ENCODE peak calls at places on chromosomes 6 and 20, in four cellular contexts. F is A549, S is HepG2, H is endothelial cell of umbilical vein. J is an unnamed sample.

GRCh38 chr6:74607934-74608333 is 597.9 kb downstream of the COL12A1 start:
- DNase-seq in F (no peak), S (no peak), H (peak), J (no peak)

GRCh38 chr6:163570579-163571231 is 156.2 kb downstream of the QKI start:
- DNase-seq in F (no peak), S (no peak), H (no peak), J (no peak)

GRCh38 chr20:44212792-44213191 is 2.2 kb upstream of the OSER1 start:
- DNase-seq in F (no peak), S (no peak), H (no peak), J (no peak)

GRCh38 chr6:155782320-155782730 is 326.7 kb upstream of the NOX3 start:
- DNase-seq in F (peak), S (no peak), H (peak), J (no peak)

GRCh38 chr6:8180327-8181161 is 78.2 kb upstream of the EEF1E1 start:
- DNase-seq in F (no peak), S (no peak), H (no peak), J (peak)

GRCh38 chr6:110652520-110652919 is 162.7 kb downstream of the CDK19 start:
- DNase-seq in F (no peak), S (no peak), H (no peak), J (no peak)

GRCh38 chr6:57283096-57283495 is 34.3 kb upstream of the PRIM2 start:
- DNase-seq in F (no peak), S (no peak), H (no peak), J (no peak)

GRCh38 chr6:139376054-139376355 is 1.6 kb upstream of the CITED2 start:
- DNase-seq in F (no peak), S (no peak), H (no peak), J (peak)

GRCh38 chr20:41200446-41201202 is 63.3 kb downstream of the PLCG1 start:
- DNase-seq in F (no peak), S (no peak), H (peak), J (no peak)

GRCh38 chr6:48826884-48827701 is 636.0 kb downstream of the MMUT start:
- DNase-seq in F (peak), S (no peak), H (peak), J (no peak)

GRCh38 chr6:4133941-4134838 is 1.2 kb downstream of the ECI2 start:
- DNase-seq in F (no peak), S (peak), H (peak), J (peak)

GRCh38 chr6:156111913-156112312 is 656.3 kb upstream of the NOX3 start:
- DNase-seq in F (no peak), S (no peak), H (no peak), J (no peak)

GRCh38 chr6:168469198-168469943 is 28.4 kb downstream of the SMOC2 start:
- DNase-seq in F (no peak), S (no peak), H (no peak), J (no peak)

GRCh38 chr20:63028461-63028921 is 21.7 kb upstream of the BHLHE23 start:
- DNase-seq in F (no peak), S (no peak), H (no peak), J (no peak)

GRCh38 chr6:23330632-23331031 is 761.3 kb downstream of the HDGFL1 start:
- DNase-seq in F (no peak), S (no peak), H (no peak), J (no peak)

GRCh38 chr20:7136886-7137285 is 369.4 kb downstream of the BMP2 start:
- DNase-seq in F (no peak), S (no peak), H (no peak), J (no peak)

GRCh38 chr6:13398421-13398994 is 70.2 kb upstream of the TBC1D7 start:
- DNase-seq in F (no peak), S (no peak), H (no peak), J (no peak)

GRCh38 chr20:60035486-60035885 is 77.3 kb downstream of the CDH26 start:
- DNase-seq in F (no peak), S (no peak), H (no peak), J (peak)

GRCh38 chr6:89853068-89853467 is 23.4 kb downstream of the CASP8AP2 start:
- DNase-seq in F (no peak), S (no peak), H (no peak), J (no peak)
- TF ChIP-seq MYC in F (no peak), S (no peak), H (no peak), J (no peak)

DNA sequence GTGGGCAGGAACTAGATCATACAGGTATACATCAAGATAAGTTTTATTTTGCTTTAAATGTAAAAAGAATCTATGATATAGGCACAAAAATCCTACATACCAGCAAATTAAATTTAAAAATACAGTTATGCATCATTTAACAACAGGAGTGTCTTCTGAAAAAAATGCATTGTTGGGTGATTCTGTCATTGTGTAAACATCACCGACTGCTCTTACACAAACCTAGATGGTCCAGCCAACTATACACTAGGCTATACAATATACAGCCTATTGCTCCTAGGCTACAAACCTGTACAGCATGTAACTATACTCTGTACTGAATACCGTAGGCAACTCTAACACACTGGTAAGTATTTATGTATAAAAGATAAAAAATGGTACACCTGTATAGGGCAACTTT is 139.4 kb downstream of the RNGTT start:
- DNase-seq in F (peak), S (peak), H (no peak), J (no peak)
- TF ChIP-seq MYC in F (no peak), S (no peak), H (no peak), J (no peak)

GRCh38 chr20:48338717-48339116 is 489.1 kb downstream of the PREX1 start:
- DNase-seq in F (no peak), S (no peak), H (no peak), J (no peak)

GRCh38 chr20:48333707-48334106 is 494.1 kb downstream of the PREX1 start:
- DNase-seq in F (no peak), S (no peak), H (no peak), J (no peak)

GRCh38 chr20:48332555-48332954 is 495.2 kb downstream of the PREX1 start:
- DNase-seq in F (no peak), S (no peak), H (no peak), J (no peak)

GRCh38 chr20:48336647-48337046 is 491.2 kb downstream of the PREX1 start:
- DNase-seq in F (peak), S (peak), H (no peak), J (no peak)

DNA sequence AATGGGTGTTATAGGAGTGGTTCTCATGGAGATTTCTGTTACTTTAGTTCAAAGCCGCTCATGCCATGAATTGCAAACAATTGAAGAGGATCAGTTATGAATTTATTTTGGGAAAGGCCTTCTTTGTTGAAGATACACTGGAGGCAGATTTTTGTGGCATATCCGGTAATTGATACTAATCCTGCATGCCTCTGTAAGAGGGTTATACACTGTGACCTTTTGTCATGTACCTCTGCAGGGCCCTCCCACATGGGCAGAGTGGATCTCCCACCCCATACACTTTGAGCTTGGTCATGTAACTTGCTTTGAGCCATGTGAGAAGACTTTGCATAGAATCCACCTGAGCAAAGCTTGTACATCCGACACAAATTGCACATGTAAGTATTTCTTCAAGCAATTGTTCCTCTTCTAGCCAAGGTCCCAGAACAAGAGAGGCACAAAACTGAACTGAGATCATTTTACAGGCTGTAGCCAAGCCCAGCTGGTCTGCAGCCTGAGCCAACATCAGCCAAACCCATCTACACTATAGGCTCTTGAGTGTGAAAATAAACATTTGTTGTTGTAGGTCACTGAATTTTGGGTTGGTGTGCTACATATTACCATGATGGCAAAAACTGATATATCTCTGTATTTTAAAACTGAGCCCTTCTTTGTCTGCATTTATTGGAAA is 492.2 kb downstream of the PREX1 start:
- DNase-seq in F (no peak), S (no peak), H (no peak), J (no peak)
- TF ChIP-seq MYC in F (no peak), S (no peak), H (no peak), J (no peak)

DNA sequence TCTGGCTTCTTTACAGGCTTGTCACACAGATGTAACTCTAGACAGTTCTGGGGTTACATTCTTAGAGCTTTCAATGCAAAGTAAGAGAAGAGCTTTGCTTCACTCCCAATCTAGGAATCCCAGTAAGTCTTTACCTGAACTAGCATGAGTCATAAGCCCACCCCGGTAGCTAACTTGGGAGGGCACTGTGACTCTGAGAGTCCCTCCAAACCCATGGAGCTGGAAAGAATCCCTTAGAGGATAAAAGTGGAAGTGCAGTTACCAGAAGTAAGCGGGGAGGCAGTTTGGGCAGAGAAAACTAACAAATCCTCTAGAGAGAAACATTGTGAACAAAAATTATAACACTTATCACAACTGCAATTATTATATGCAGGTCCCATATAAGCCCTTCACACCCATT is 84.0 kb upstream of the SMLR1 start:
- DNase-seq in F (no peak), S (peak), H (no peak), J (no peak)
- TF ChIP-seq MYC in F (no peak), S (no peak), H (no peak), J (no peak)

GRCh38 chr6:84415517-84415916 is 188.1 kb upstream of the CEP162 start:
- DNase-seq in F (no peak), S (no peak), H (no peak), J (no peak)

GRCh38 chr6:84417261-84417660 is 189.8 kb upstream of the CEP162 start:
- DNase-seq in F (peak), S (no peak), H (no peak), J (no peak)

GRCh38 chr6:84416043-84416657 is 188.7 kb upstream of the CEP162 start:
- DNase-seq in F (no peak), S (no peak), H (no peak), J (no peak)

GRCh38 chr6:84414531-84414930 is 187.1 kb upstream of the CEP162 start:
- DNase-seq in F (no peak), S (no peak), H (no peak), J (no peak)

GRCh38 chr6:84415068-84415467 is 187.6 kb upstream of the CEP162 start:
- DNase-seq in F (no peak), S (no peak), H (no peak), J (no peak)
- TF ChIP-seq MYC in F (no peak), S (no peak), H (no peak), J (no peak)

GRCh38 chr20:20225325-20225724 is 142.6 kb upstream of the INSM1 start:
- DNase-seq in F (no peak), S (no peak), H (no peak), J (no peak)
- TF ChIP-seq MYC in F (no peak), S (no peak), H (no peak), J (no peak)

DNA sequence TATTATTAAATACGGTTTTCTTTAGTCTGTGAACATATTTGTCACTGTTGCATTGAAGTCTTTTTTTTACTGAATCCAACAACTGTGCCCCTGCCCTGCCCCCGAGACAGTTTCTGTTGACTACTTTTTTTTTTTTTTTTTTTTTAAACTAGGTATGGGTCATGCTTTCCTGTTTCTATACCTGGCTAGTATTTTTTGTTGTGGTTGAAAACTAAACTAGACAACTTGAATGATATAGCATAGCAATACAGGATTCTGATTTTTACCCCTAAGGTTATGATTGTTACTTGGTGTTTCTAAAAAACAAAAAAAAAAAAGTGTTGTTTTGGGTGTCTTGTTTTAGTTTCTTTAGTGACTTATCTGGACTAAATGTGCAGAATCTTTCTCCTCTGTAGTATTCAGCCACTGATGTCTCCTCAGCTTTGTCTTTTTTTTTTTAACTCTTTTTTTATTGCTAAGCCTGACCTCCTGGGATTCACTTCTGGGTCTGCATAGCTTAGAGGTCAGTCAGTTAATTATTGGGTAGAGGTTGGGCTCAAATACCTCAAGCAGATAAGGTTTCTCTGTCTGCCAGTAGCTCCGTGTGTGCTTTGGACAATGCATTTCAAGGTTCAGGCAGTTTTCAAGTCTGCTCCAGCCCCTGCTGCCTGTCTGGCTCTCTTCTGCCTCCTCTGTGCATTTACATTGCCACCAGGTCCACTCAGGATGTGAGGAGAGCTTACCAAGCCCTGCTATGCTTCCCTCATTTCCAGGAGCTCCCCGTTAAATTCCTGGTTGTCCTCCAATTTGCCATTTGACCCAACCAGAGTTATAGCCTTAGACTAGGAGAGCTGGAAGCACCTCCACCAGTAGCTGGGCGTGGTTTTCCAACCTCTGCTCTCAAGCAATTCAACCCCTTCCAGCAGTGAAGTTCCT is 91.4 kb downstream of the SYNDIG1 start:
- DNase-seq in F (no peak), S (no peak), H (no peak), J (no peak)
- TF ChIP-seq MYC in F (no peak), S (no peak), H (no peak), J (no peak)

DNA sequence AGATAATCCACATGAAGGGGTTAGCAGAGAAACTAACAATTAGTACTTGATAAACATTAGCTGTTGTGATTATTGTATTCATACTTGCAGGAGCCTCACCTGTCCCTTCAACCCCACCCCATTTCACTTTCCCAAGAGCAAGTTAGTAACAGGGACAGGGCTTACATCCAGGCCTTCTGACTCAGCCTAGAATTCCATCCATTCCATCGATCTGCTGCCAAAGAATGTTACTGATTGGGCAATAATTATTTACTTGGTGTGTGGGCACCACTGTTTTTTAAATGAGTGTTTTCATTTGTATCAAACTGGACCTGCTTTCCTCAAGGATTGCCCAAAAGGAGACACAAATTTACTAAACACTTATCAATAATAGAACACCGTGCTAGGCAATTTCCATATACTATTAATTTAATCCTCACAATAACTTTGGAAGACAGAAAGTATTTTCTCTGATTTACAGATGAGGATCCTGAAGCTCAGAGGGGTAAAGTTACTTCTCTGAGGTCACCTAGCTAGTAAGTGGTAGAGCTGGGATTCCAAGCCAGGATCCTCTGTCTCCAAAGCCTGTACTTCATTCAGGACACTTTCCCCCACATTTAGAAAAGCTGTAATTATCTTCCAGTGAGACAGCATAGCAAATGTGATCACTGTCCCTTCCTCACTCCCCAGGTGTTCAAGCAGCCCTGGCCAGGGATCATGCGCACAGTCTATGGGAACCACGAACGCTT is 32.8 kb downstream of the GSS start:
- DNase-seq in F (peak), S (peak), H (no peak), J (no peak)
- TF ChIP-seq MYC in F (no peak), S (no peak), H (no peak), J (no peak)

GRCh38 chr20:25178563-25179438 is 16.7 kb upstream of the ENTPD6 start:
- DNase-seq in F (peak), S (peak), H (peak), J (peak)
- TF ChIP-seq MYC in F (peak), S (peak), H (no peak), J (peak)

GRCh38 chr6:153038378-153038777 is 35.9 kb upstream of the MTRF1L start:
- DNase-seq in F (no peak), S (no peak), H (no peak), J (no peak)
- TF ChIP-seq MYC in F (no peak), S (no peak), H (no peak), J (no peak)